ENCODE peak calls at places on chromosomes 1 and 21, in eight cellular contexts. X, P, N, C, G, F, D and L are unnamed samples. For H3K36me3, the result is how much of the 10 kb centered on the place peaks cover.

GRCh38 chr1:45585110-45585426 is 1.2 kb downstream of the NASP start:
- DNase-seq in X (no peak), P (no peak), N (no peak), C (no peak), G (no peak), F (no peak), D (no peak), L (no peak)

GRCh38 chr1:58189453-58189852 is 357.1 kb downstream of the OMA1 start:
- DNase-seq in X (no peak), P (no peak), N (no peak), C (no peak), G (no peak), F (no peak), D (no peak), L (peak)

GRCh38 chr1:33971018-33971710 is 107.3 kb downstream of the HMGB4 start:
- DNase-seq in X (peak), P (peak), N (no peak), C (no peak), G (no peak), F (no peak), D (no peak), L (no peak)

GRCh38 chr1:114700026-114700600 is 4.8 kb upstream of the AMPD1 start:
- DNase-seq in X (no peak), P (peak), N (no peak), C (no peak), G (no peak), F (no peak), D (no peak), L (no peak)

GRCh38 chr21:32426066-32426465 is 13.6 kb downstream of the EVA1C start:
- DNase-seq in X (no peak), P (no peak), N (no peak), C (no peak), G (no peak), F (no peak), D (no peak), L (no peak)

GRCh38 chr1:205528887-205529825 is 24.7 kb downstream of the CDK18 start:
- DNase-seq in X (peak), P (peak), N (peak), C (peak), G (peak), F (peak), D (peak), L (peak)

GRCh38 chr1:27616441-27616840 is 12.5 kb upstream of the AHDC1 start:
- DNase-seq in X (no peak), P (no peak), N (no peak), C (no peak), G (no peak), F (no peak), D (no peak), L (no peak)

GRCh38 chr1:178664278-178664677 is 60.8 kb upstream of the RALGPS2 start:
- DNase-seq in X (no peak), P (no peak), N (no peak), C (no peak), G (no peak), F (no peak), D (no peak), L (no peak)

GRCh38 chr1:152313970-152314369 is 11.1 kb downstream of the FLG start:
- DNase-seq in X (no peak), P (no peak), N (no peak), C (no peak), G (no peak), F (no peak), D (no peak), L (no peak)

GRCh38 chr1:220170836-220171526 is 77.0 kb downstream of the IARS2 start:
- DNase-seq in X (no peak), P (no peak), N (no peak), C (no peak), G (no peak), F (no peak), D (no peak), L (no peak)

GRCh38 chr1:99849413-99849743 is 783 bp upstream of the AGL start:
- DNase-seq in X (no peak), P (no peak), N (no peak), C (no peak), G (no peak), F (no peak), D (no peak), L (no peak)

GRCh38 chr1:2474933-2475371 is 1.1 kb upstream of the PLCH2 start:
- DNase-seq in X (no peak), P (no peak), N (no peak), C (no peak), G (peak), F (no peak), D (no peak), L (no peak)

GRCh38 chr1:59296358-59297256 is at the start of gene FGGY:
- DNase-seq in X (peak), P (peak), N (peak), C (peak), G (peak), F (peak), D (peak), L (peak)

GRCh38 chr1:204891860-204892259 is 21.2 kb downstream of the NFASC start:
- DNase-seq in X (no peak), P (peak), N (no peak), C (no peak), G (no peak), F (no peak), D (no peak), L (no peak)

GRCh38 chr1:23196627-23197328 is 20.5 kb downstream of the HTR1D start:
- DNase-seq in X (no peak), P (peak), N (no peak), C (no peak), G (no peak), F (no peak), D (peak), L (no peak)

GRCh38 chr1:88175631-88176226 is 508.3 kb upstream of the PKN2 start:
- DNase-seq in X (no peak), P (peak), N (no peak), C (peak), G (no peak), F (no peak), D (peak), L (no peak)

GRCh38 chr21:43609501-43610340 is 49.6 kb downstream of the HSF2BP start:
- DNase-seq in X (no peak), P (peak), N (no peak), C (peak), G (no peak), F (no peak), D (no peak), L (no peak)

GRCh38 chr1:164768045-164768402 is 209.0 kb downstream of the PBX1 start:
- DNase-seq in X (no peak), P (peak), N (no peak), C (no peak), G (no peak), F (no peak), D (no peak), L (no peak)

GRCh38 chr21:15953551-15954116 is 223.9 kb downstream of the USP25 start:
- DNase-seq in X (no peak), P (no peak), N (no peak), C (no peak), G (no peak), F (no peak), D (no peak), L (no peak)

GRCh38 chr1:27356628-27357280 is 10.0 kb downstream of the MAP3K6 start:
- DNase-seq in X (no peak), P (no peak), N (peak), C (peak), G (no peak), F (no peak), D (no peak), L (no peak)

GRCh38 chr1:211822677-211823426 is 7.7 kb downstream of the LPGAT1 start:
- DNase-seq in X (no peak), P (no peak), N (no peak), C (no peak), G (no peak), F (no peak), D (no peak), L (no peak)

GRCh38 chr1:22592919-22593790 is 29.9 kb downstream of the EPHA8 start:
- DNase-seq in X (no peak), P (no peak), N (no peak), C (no peak), G (no peak), F (no peak), D (peak), L (no peak)

GRCh38 chr21:41168391-41169257 is 664 bp downstream of the BACE2 start:
- DNase-seq in X (peak), P (peak), N (no peak), C (peak), G (peak), F (no peak), D (no peak), L (peak)

GRCh38 chr21:41170442-41170841 is 2.5 kb downstream of the BACE2 start:
- DNase-seq in X (peak), P (peak), N (no peak), C (peak), G (peak), F (no peak), D (no peak), L (peak)

GRCh38 chr21:41169701-41170100 is 1.7 kb downstream of the BACE2 start:
- DNase-seq in X (no peak), P (peak), N (no peak), C (no peak), G (no peak), F (no peak), D (no peak), L (no peak)

GRCh38 chr21:41167348-41168342 is at the start of gene BACE2:
- DNase-seq in X (peak), P (peak), N (peak), C (peak), G (peak), F (no peak), D (no peak), L (peak)

GRCh38 chr21:41169258-41169576 is 1.3 kb downstream of the BACE2 start:
- DNase-seq in X (no peak), P (no peak), N (no peak), C (no peak), G (no peak), F (no peak), D (no peak), L (no peak)
- H3K4me3 ChIP-seq in X (peak), P (peak), N (no peak), C (peak), G (peak), F (no peak), D (peak), L (peak)

GRCh38 chr1:229222081-229222480 is 48.8 kb upstream of the RAB4A start:
- DNase-seq in X (no peak), P (no peak), N (no peak), C (no peak), G (no peak), F (no peak), D (no peak), L (no peak)
- H3K27ac ChIP-seq in X (no peak), P (no peak), N (no peak), C (peak), G (no peak), F (no peak), D (no peak), L (no peak)

GRCh38 chr1:39436842-39437241 is 54.6 kb upstream of the BMP8A start:
- DNase-seq in X (no peak), P (no peak), N (no peak), C (no peak), G (no peak), F (no peak), D (no peak), L (no peak)
- H3K36me3 ChIP-seq in X (under half), P (under half), N (half or more), C (half or more), G (under half), F (half or more), D (under half), L (half or more)

GRCh38 chr21:25039461-25040380 is 567.6 kb downstream of the MRPL39 start:
- DNase-seq in X (no peak), P (peak), N (no peak), C (no peak), G (no peak), F (no peak), D (no peak), L (no peak)
- H3K4me3 ChIP-seq in X (no peak), P (no peak), N (no peak), C (no peak), G (no peak), F (no peak), D (no peak), L (no peak)

DNA sequence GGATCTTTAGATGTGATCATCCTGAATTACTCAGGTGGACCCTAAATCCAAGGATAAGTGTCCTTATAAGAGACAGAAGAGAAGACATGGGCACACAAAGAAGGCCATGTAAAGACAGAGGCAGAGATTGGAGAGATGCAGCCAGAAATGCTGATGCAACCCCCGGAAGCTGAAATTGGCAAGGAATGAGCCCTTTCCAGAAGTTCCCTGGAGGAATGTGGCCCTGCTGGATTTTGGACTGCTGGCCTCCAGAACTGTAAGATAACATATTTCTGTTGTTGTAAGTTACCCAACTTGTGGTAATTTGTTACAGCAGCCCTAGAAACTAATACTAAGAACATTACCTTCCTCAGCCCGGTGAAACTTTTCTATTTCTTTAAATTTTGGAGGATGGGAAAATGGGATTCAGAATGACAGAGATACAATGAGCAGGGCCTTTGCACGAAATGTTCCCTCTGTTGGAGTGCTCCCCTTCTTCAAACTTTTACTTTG is 11.2 kb upstream of the PLPP3 start:
- DNase-seq in X (no peak), P (peak), N (no peak), C (no peak), G (no peak), F (no peak), D (no peak), L (no peak)
- H3K27ac ChIP-seq in X (no peak), P (no peak), N (no peak), C (no peak), G (no peak), F (no peak), D (no peak), L (no peak)

GRCh38 chr1:180000575-180000974 is 46.0 kb downstream of the CEP350 start:
- DNase-seq in X (no peak), P (no peak), N (no peak), C (no peak), G (no peak), F (no peak), D (no peak), L (no peak)
- H3K36me3 ChIP-seq in X (under half), P (under half), N (under half), C (under half), G (under half), F (under half), D (under half), L (under half)

GRCh38 chr1:52588027-52588426 is 14.1 kb upstream of the GPX7 start:
- DNase-seq in X (no peak), P (no peak), N (no peak), C (no peak), G (no peak), F (no peak), D (no peak), L (no peak)

GRCh38 chr1:52592637-52593323 is 9.4 kb upstream of the GPX7 start:
- DNase-seq in X (no peak), P (no peak), N (no peak), C (no peak), G (no peak), F (no peak), D (no peak), L (no peak)

GRCh38 chr1:52590275-52590674 is 11.9 kb upstream of the GPX7 start:
- DNase-seq in X (no peak), P (no peak), N (no peak), C (no peak), G (no peak), F (no peak), D (no peak), L (no peak)

GRCh38 chr1:52585474-52585873 is 16.7 kb upstream of the GPX7 start:
- DNase-seq in X (no peak), P (no peak), N (no peak), C (no peak), G (no peak), F (no peak), D (no peak), L (no peak)

DNA sequence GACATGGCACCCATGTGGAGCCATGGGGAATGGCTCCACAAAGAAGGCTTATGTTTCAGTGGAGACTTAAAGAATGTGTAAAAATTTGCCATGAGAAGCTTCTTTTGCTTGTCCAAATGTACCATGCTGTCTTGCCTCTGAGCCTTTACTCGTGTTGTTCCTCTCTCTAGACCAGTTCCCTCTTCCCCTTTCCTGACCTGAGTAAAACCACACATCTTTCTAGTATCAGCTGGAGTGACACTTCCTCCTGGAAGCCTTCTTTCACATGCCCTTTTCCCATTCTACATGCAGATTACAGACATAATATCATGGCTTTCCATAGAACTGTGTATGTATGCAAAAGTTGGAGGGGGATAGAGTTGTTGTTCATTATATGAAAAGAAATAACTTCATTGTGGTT is 13.6 kb upstream of the GPX7 start:
- DNase-seq in X (no peak), P (no peak), N (no peak), C (no peak), G (no peak), F (no peak), D (no peak), L (no peak)
- H3K4me3 ChIP-seq in X (no peak), P (no peak), N (no peak), C (no peak), G (no peak), F (no peak), D (no peak), L (no peak)

GRCh38 chr1:202561726-202562442 is 148.4 kb downstream of the SYT2 start:
- DNase-seq in X (no peak), P (no peak), N (no peak), C (no peak), G (no peak), F (no peak), D (no peak), L (no peak)
- H3K27ac ChIP-seq in X (peak), P (no peak), N (no peak), C (no peak), G (no peak), F (no peak), D (no peak), L (peak)

DNA sequence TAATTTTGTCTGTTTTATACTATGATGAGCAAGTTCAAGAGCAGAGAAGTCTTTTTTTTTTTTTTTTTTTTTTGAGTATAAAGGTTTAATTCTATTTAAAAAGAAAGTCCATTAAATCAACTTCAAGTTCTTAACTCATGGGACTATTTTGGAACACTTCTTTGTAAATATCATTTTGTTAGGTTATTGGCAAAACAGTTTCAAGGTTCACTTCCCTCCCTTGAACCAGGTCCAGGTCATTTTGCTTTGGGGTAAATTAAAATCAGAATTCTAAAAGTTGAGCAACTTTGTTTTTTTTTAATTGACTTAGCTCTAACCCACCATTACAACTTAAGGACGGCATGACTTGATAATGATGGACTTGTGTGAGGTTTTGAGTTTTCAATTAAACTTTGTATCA is 72.3 kb downstream of the WLS start:
- DNase-seq in X (no peak), P (no peak), N (no peak), C (no peak), G (no peak), F (no peak), D (no peak), L (no peak)
- H3K36me3 ChIP-seq in X (under half), P (under half), N (under half), C (under half), G (under half), F (under half), D (under half), L (under half)